ENCODE peak calls at places on chromosomes 4 and X, in four cellular contexts. R, H, K and B are unnamed samples.

GRCh38 chrX:40303256-40304077 is 205.7 kb upstream of the BCOR start:
- DNase-seq in R (no peak), H (no peak), K (no peak), B (no peak)

GRCh38 chrX:135572436-135572835 is 52.0 kb downstream of the INTS6L start:
- DNase-seq in R (no peak), H (no peak), K (no peak), B (no peak)

GRCh38 chrX:120660638-120661037 is 30.8 kb upstream of the C1GALT1C1 start:
- DNase-seq in R (no peak), H (no peak), K (no peak), B (no peak)

GRCh38 chrX:40578039-40578438 is 2.7 kb upstream of the ATP6AP2 start:
- DNase-seq in R (no peak), H (no peak), K (no peak), B (no peak)

GRCh38 chr4:99510721-99511120 is at the start of gene C4orf17:
- DNase-seq in R (no peak), H (no peak), K (no peak), B (no peak)

GRCh38 chr4:150982557-150983233 is 32.4 kb downstream of the LRBA start:
- DNase-seq in R (no peak), H (no peak), K (no peak), B (no peak)

GRCh38 chr4:11597506-11597905 is 168.8 kb upstream of the HS3ST1 start:
- DNase-seq in R (no peak), H (no peak), K (no peak), B (no peak)

GRCh38 chr4:10490996-10491395 is 33.8 kb upstream of the ZNF518B start:
- DNase-seq in R (no peak), H (no peak), K (no peak), B (no peak)

GRCh38 chr4:107843394-107843793 is 18.7 kb downstream of the SGMS2 start:
- DNase-seq in R (no peak), H (no peak), K (no peak), B (no peak)